ENCODE peak calls at places on chromosomes 13 and 19, in four cellular contexts. M is H1, Q is K562, S is SK-N-SH. J is an unnamed sample.
A peak's percentile ranks its signal among the peaks of the same experiment; 100 is the strongest.

GRCh38 chr13:92967923-92968322 is 258.7 kb upstream of the GPC6 start:
- DNase-seq in M (no peak), S (no peak), Q (no peak), J (no peak)

GRCh38 chr13:37059136-37059847 is at the start of gene SUPT20H:
- DNase-seq in S (peak; percentile 96), Q (peak; percentile 83), M (peak; percentile 77), J (peak; percentile 95)

GRCh38 chr19:18961767-18962423 is 20.9 kb upstream of the HOMER3 start:
- DNase-seq in Q (peak; percentile 59), S (peak; percentile 50), M (peak; percentile 78), J (peak; percentile 97)

GRCh38 chr13:67932991-67933390 is 702.9 kb upstream of the PCDH9 start:
- DNase-seq in M (no peak), S (no peak), Q (no peak), J (no peak)

GRCh38 chr19:7109678-7110289 is 40.3 kb downstream of the ZNF557 start:
- DNase-seq in Q (no peak), M (peak; percentile 59), S (no peak), J (peak; percentile 33)

GRCh38 chr19:47095707-47096704 is 17.6 kb downstream of the ZC3H4 start:
- DNase-seq in M (no peak), S (no peak), Q (no peak), J (no peak)

GRCh38 chr19:10315335-10316214 is at the start of gene FDX2:
- DNase-seq in S (peak; percentile 97), Q (peak; percentile 91), M (peak; percentile 79), J (peak; percentile 92)

GRCh38 chr19:44623080-44623479 is 9.7 kb downstream of the IGSF23 start:
- DNase-seq in M (no peak), Q (no peak), S (no peak), J (no peak)

GRCh38 chr13:26335158-26335557 is 81.2 kb downstream of the CDK8 start:
- DNase-seq in Q (no peak), M (no peak), S (no peak), J (no peak)

GRCh38 chr19:4089400-4089908 is 22.8 kb upstream of the ZBTB7A start:
- DNase-seq in Q (no peak), S (no peak), M (no peak), J (no peak)

DNA sequence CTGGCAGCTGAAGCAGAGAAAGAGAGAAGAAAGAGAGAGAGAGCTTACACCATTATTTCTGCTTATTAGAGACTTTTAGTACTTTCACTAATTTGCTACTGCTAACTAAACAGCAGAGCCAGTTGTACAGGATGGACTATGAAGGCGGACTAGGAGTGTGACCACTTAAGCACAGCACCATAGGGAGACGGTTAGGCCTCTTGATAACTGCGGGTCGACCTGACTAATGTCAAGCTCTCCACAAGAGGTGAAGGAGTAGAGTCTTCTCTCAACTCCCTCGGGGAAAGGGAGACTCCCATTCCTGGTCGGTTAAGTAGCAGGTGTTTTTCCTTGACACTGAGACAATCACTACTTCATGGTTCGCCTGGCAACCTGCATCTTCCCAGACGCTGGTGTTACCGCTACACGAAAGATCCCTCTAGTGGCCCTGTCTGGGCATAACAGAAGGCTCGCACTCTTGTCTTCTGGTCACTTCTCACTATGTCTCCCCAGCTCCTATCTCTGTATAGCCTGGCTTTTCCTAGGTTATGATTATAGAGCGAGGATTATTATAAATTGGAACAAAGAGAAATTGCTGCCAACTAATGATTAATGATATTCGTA is 5.3 kb upstream of the PSG7 start:
- DNase-seq in Q (peak; percentile 7), M (no peak), S (no peak), J (peak; percentile 55)
- TF ChIP-seq TEAD4 in Q (no peak), M (no peak), S (no peak), J (no peak)

GRCh38 chr13:33454844-33455256 is 169.3 kb upstream of the STARD13 start:
- DNase-seq in M (no peak), Q (no peak), S (no peak), J (no peak)

GRCh38 chr13:33455291-33455690 is 169.7 kb upstream of the STARD13 start:
- DNase-seq in S (no peak), M (no peak), Q (no peak), J (no peak)

GRCh38 chr13:33452873-33453558 is 167.5 kb upstream of the STARD13 start:
- DNase-seq in Q (no peak), S (no peak), M (no peak), J (no peak)

GRCh38 chr13:33450956-33451709 is 165.6 kb upstream of the STARD13 start:
- DNase-seq in M (no peak), Q (no peak), S (no peak), J (no peak)

DNA sequence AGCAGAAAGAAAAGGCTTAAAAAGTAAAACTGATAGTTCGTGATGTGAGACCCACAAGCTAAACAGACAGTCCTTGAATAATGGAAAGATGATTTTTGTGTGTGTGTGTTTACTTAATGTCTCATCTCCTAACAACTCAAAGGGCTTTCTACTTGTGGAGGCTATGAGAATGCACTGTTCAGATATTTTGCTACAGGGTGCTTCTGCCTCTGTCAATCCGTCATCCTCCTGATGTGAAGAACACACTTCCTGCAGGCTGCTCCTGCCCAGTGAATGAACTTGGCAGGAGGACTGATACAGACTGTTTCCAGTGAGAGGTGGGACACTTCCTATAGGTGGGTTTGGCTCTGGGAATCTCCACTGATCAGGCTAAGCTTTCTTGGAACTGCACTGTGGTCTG is 168.4 kb upstream of the STARD13 start:
- DNase-seq in M (no peak), S (no peak), Q (no peak), J (no peak)
- TF ChIP-seq MAX in M (no peak), S (no peak), Q (no peak), J (no peak)

GRCh38 chr13:39836038-39836437 is 180.6 kb downstream of the COG6 start:
- DNase-seq in S (no peak), Q (no peak), M (no peak), J (no peak)
- TF ChIP-seq TEAD4 in S (no peak), Q (no peak), M (no peak), J (no peak)

DNA sequence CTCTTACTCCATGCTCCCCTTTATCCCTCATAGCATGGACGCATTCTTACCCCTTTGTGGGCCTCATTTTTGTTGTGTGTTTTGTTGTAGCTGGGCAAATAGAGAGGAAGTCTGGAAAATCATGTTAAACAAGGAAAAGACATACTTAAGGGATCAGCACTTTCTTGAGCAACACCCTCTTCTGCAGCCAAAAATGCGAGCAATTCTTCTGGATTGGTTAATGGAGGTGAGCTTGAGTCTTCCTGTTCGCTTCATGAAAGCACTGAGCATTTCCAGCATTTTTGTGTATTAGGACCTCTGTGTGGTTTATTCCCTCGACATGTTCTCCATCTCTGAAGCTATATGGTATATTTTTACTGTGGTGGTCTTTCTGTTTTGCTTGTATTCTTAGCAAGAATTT is 5.5 kb downstream of the CCNE1 start:
- DNase-seq in M (no peak), Q (no peak), S (no peak), J (no peak)
- TF ChIP-seq MAX in M (no peak), Q (no peak), S (no peak), J (no peak)

J was measured in WTC11.